ENCODE peak calls at places on chromosome 15, in four cellular contexts. T, X, O and N are unnamed samples.

GRCh38 chr15:66735909-66736305 is 33.9 kb downstream of the SMAD6 start:
- DNase-seq in X (no peak), O (no peak), T (no peak), N (no peak)

GRCh38 chr15:73482184-73482583 is 39.2 kb downstream of the REC114 start:
- DNase-seq in X (no peak), T (no peak), O (no peak), N (no peak)

GRCh38 chr15:100215031-100215842 is 126.5 kb downstream of the ADAMTS17 start:
- DNase-seq in X (no peak), O (no peak), T (no peak), N (no peak)

GRCh38 chr15:59394166-59394661 is 21.5 kb upstream of the MYO1E start:
- DNase-seq in O (no peak), X (no peak), T (no peak), N (no peak)

GRCh38 chr15:89749951-89750559 is 994 bp downstream of the MESP1 start:
- DNase-seq in X (peak), T (peak), O (no peak), N (no peak)

GRCh38 chr15:91919014-91919534 is 65.6 kb downstream of the SLCO3A1 start:
- DNase-seq in X (no peak), O (no peak), T (no peak), N (no peak)

GRCh38 chr15:90205886-90206285 is 4.8 kb downstream of the SEMA4B start:
- DNase-seq in T (no peak), O (no peak), X (no peak), N (no peak)

GRCh38 chr15:89361451-89362202 is 27.0 kb upstream of the POLG start:
- DNase-seq in O (peak), X (peak), T (peak), N (no peak)

GRCh38 chr15:60326343-60326742 is 71.4 kb downstream of the ANXA2 start:
- DNase-seq in X (no peak), T (no peak), O (no peak), N (no peak)

GRCh38 chr15:76793162-76793561 is 112.0 kb downstream of the SCAPER start:
- DNase-seq in T (no peak), X (no peak), O (no peak), N (no peak)

GRCh38 chr15:70473623-70474366 is 289.6 kb downstream of the UACA start:
- DNase-seq in T (no peak), O (no peak), X (no peak), N (no peak)

GRCh38 chr15:85757073-85757938 is 37.4 kb downstream of the KLHL25 start:
- DNase-seq in O (no peak), X (no peak), T (no peak), N (no peak)

GRCh38 chr15:49877871-49878511 is 241.0 kb downstream of the ATP8B4 start:
- DNase-seq in O (no peak), X (no peak), T (no peak), N (no peak)

GRCh38 chr15:47552978-47553608 is 164.2 kb upstream of the SEMA6D start:
- DNase-seq in T (no peak), X (no peak), O (no peak), N (no peak)

GRCh38 chr15:63107895-63108546 is 13.6 kb upstream of the LACTB start:
- DNase-seq in T (no peak), O (no peak), X (no peak), N (peak)

GRCh38 chr15:101684384-101684783 is 32.2 kb upstream of the TM2D3 start:
- DNase-seq in O (no peak), X (no peak), T (no peak), N (peak)

GRCh38 chr15:73919706-73920105 is 6.6 kb upstream of the LOXL1 start:
- DNase-seq in X (no peak), O (no peak), T (no peak), N (no peak)

GRCh38 chr15:61857169-61857829 is 202.9 kb downstream of the VPS13C start:
- DNase-seq in T (no peak), O (no peak), X (no peak), N (no peak)

GRCh38 chr15:58260186-58260910 is 122.2 kb downstream of the AQP9 start:
- DNase-seq in T (no peak), O (no peak), X (no peak), N (no peak)